ENCODE peak calls at places on chromosomes 13 and 19, in eight cellular contexts. D is fibroblast of villous mesenchyme, N is coronary artery, E is lower lobe of right lung, L is NB4, G is heart right ventricle, K is Peyer's patch, J is Caco-2. F is an unnamed sample.

GRCh38 chr19:17205237-17206140 is 9.7 kb upstream of the USE1 start:
- DNase-seq in D (peak; percentile 57), N (no peak), E (peak; percentile 82), L (peak; percentile 67), G (peak; percentile 64), K (peak; percentile 89), J (peak; percentile 59), F (no peak)

GRCh38 chr13:72820156-72820897 is 38.4 kb downstream of the PIBF1 start:
- DNase-seq in D (peak; percentile 79), N (no peak), E (no peak), L (no peak), G (no peak), K (no peak), J (no peak), F (no peak)

GRCh38 chr19:3324405-3324856 is 42.0 kb upstream of the NFIC start:
- DNase-seq in D (peak; percentile 25), N (no peak), E (peak; percentile 79), L (peak; percentile 60), G (peak; percentile 75), K (peak; percentile 84), J (peak; percentile 61), F (peak; percentile 7)

GRCh38 chr13:23087884-23088283 is 92.9 kb upstream of the SGCG start:
- DNase-seq in D (peak; percentile 23), N (no peak), E (no peak), L (peak; percentile 43), G (no peak), K (no peak), J (peak; percentile 59), F (no peak)

GRCh38 chr19:1245884-1246816 is 2.2 kb upstream of the MIDN start:
- DNase-seq in D (no peak), N (no peak), E (peak; percentile 77), L (no peak), G (peak; percentile 83), K (peak; percentile 93), J (peak; percentile 75), F (no peak)

GRCh38 chr19:34994286-34994642 is 5.9 kb upstream of the GRAMD1A start:
- DNase-seq in D (no peak), N (no peak), E (peak; percentile 44), L (no peak), G (no peak), K (no peak), J (no peak), F (no peak)

GRCh38 chr13:77372275-77372674 is 45.4 kb upstream of the MYCBP2 start:
- DNase-seq in D (peak; percentile 59), N (no peak), E (no peak), L (peak; percentile 49), G (no peak), K (no peak), J (no peak), F (no peak)

GRCh38 chr13:40391788-40392187 is 274.7 kb downstream of the FOXO1 start:
- DNase-seq in D (no peak), N (no peak), E (no peak), L (no peak), G (no peak), K (no peak), J (no peak), F (no peak)

GRCh38 chr19:29285878-29286277 is 72.9 kb upstream of the UQCRFS1 start:
- DNase-seq in D (no peak), N (no peak), E (no peak), L (peak; percentile 91), G (no peak), K (no peak), J (peak; percentile 50), F (no peak)

GRCh38 chr13:30639671-30640070 is 22.0 kb downstream of the USPL1 start:
- DNase-seq in D (no peak), N (no peak), E (no peak), L (no peak), G (no peak), K (no peak), J (no peak), F (no peak)

GRCh38 chr19:8233370-8233769 is 24.2 kb downstream of the CERS4 start:
- DNase-seq in D (peak; percentile 31), N (no peak), E (no peak), L (no peak), G (no peak), K (no peak), J (no peak), F (no peak)

GRCh38 chr13:32456591-32456990 is 28.7 kb upstream of the N4BP2L1 start:
- DNase-seq in D (no peak), N (no peak), E (no peak), L (no peak), G (no peak), K (no peak), J (no peak), F (no peak)

GRCh38 chr19:8615022-8615421 is 4.5 kb upstream of the ADAMTS10 start:
- DNase-seq in D (no peak), N (no peak), E (no peak), L (no peak), G (no peak), K (no peak), J (no peak), F (no peak)

GRCh38 chr19:37468961-37469777 is at the start of gene ZNF570:
- DNase-seq in D (peak; percentile 88), N (peak; percentile 91), E (peak; percentile 93), L (peak; percentile 86), G (peak; percentile 91), K (peak; percentile 95), J (no peak), F (peak; percentile 64)

GRCh38 chr19:37470216-37470615 is 1.1 kb downstream of the ZNF570 start:
- DNase-seq in D (no peak), N (no peak), E (no peak), L (no peak), G (no peak), K (no peak), J (no peak), F (no peak)

GRCh38 chr19:37466277-37466797 is 907 bp downstream of the ZNF569 start:
- DNase-seq in D (no peak), N (no peak), E (no peak), L (no peak), G (no peak), K (no peak), J (no peak), F (no peak)

GRCh38 chr19:37467608-37468090 is 405 bp upstream of the ZNF569 start:
- DNase-seq in D (no peak), N (no peak), E (no peak), L (no peak), G (no peak), K (no peak), J (no peak), F (no peak)

GRCh38 chr19:37466798-37467607 is at the start of gene ZNF569:
- DNase-seq in D (peak; percentile 93), N (peak; percentile 91), E (peak; percentile 94), L (peak; percentile 88), G (peak; percentile 85), K (peak; percentile 97), J (peak; percentile 47), F (peak; percentile 88)
- H3K4me3 ChIP-seq in D (peak within 1 kb of the TSS; percentile 94), N (peak within 1 kb of the TSS; percentile 88), E (peak within 1 kb of the TSS; percentile 95), L (peak within 1 kb of the TSS; percentile 88), G (peak within 1 kb of the TSS; percentile 79), K (peak within 1 kb of the TSS; percentile 62), J (no peak within 1 kb of the TSS), F (peak within 1 kb of the TSS; percentile 67)

DNA sequence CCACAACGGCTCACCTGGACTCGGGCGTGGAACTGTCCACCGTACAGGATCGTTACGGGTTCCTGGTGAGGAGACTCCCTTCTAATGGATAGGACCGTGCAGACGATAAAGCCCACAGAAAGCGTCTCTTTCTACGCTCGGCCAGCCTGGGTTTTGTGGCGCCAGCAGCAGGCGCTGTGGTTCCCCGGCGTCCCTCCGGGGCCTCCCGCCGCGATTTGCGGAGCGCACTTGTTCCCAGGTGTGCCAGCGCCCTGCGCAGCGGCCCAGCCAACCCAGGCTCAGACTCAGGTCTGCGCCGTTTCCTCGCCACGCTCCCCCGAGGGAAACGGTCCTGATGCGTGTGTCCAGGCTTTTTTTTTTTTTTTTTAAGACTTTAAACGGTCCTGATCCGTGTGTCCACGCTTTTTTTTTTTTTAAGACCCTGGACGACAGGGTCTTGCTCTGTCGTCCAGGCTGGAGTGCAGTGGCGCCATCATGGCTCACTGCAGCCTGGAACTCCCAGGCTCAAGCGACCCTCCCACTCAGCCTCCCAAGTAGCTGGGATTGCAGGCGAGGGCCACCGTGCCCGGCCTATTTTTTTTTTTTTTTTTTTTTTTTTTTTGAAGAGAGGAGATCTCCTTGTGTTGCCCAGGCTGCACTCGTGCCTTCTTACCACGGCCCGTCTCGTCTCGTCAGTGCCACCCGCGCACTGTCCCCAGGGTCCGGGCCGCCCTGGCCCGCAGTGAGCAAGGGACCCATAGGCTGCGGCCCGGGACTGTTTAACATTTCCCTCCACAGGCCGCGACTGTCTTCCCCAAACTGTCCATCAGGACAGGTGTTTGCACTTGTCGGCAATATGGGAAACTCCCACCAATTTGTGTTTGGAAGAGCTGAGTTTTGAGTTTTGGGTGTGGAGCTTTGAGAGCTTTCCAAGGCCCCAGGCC is 23.8 kb downstream of the GJA3 start:
- DNase-seq in D (no peak), N (no peak), E (no peak), L (peak; percentile 61), G (peak; percentile 29), K (peak; percentile 63), J (peak; percentile 54), F (no peak)
- TF ChIP-seq CTCF in D (peak; percentile 39), N (no peak), E (peak; percentile 28), L (peak; percentile 74), G (peak; percentile 40), K (peak; percentile 22), J (peak; percentile 82), F (peak; percentile 71)

DNA sequence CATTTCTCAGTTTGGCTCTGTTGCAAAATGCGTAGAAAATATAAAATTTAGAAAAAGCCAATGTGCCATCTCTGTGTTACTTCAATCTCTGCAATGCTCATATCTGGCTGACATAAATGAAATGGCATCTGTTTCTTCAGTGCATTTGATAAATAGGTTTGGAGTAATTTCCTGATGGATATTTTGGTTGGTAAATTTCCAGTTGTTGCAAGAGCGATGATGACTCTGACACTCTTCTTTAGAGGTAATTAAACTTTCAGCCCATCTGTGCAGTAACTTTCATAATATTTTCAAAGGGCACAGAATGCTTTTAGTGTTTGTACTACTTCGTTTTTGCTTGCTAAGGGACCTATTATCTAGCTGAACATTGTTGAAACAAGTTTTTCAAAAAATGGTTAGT is 1286.4 kb downstream of the PCDH9 start:
- DNase-seq in D (peak; percentile 46), N (no peak), E (no peak), L (no peak), G (no peak), K (no peak), J (no peak), F (no peak)
- H3K4me3 ChIP-seq in D (no peak overlapping the region), N (no peak overlapping the region), E (no peak overlapping the region), L (no peak overlapping the region), G (no peak overlapping the region), K (no peak overlapping the region), J (no peak overlapping the region), F (no peak overlapping the region)

DNA sequence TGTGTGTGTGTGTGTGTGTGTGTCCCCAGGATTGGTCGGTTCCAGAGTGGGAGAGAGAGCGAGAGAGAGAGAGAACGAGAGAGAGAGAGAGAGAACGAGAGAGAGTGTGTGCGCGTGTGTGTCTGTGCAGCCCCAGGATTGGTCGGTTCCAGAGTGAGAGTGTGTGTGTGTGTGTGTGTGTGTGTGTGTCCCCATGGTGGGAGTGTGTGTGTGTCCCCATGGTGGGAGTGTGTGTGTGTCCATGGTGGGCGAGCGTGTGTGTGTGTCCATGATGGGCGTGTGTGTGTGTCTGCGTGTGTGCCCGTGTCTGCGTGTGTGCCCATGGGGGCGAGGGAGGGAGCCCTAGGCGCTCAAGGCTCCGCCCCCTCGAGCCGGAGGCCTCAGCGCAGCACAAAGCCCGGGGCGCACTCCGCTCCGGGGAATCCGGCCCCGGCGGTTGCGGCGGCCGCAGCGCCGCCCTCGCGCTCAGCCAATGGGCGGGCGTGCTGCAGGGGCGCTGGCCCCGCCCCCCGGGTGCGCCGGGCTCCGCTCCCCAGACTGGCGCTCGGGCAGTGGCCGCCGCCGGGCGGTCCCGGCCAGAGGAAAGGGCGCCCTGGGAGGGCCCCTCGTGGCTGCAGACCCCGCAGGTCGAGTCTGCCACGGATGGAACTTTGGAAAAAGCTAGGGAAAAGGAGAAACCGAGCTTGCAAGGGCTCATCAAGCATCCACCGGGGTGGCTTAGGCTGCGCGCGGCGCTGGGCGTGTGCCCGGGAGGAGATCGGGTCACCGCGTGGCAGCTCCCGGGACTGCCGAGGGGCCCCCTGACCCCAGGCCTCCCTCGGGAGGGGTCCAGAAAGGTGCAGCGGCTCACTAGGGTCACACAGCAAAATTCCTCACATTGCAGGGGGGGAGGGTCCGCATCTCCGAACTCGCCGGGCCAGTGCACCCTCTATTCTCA is 96.2 kb downstream of the INSR start:
- DNase-seq in D (peak; percentile 92), N (peak; percentile 94), E (peak; percentile 95), L (peak; percentile 97), G (peak; percentile 93), K (peak; percentile 95), J (peak; percentile 90), F (peak; percentile 80)
- TF ChIP-seq CTCF in D (no peak), N (no peak), E (peak; percentile 39), L (no peak), G (peak; percentile 19), K (peak; percentile 42), J (no peak), F (peak; percentile 36)